ENCODE peak calls at places on chromosomes 3 and 15, in eight cellular contexts. One of them, this sample, is unnamed.

GRCh38 chr3:194938845-194939531 is 253.3 kb downstream of the FAM43A start:
- DNase-seq in GM23248: no peak
- DNase-seq in NCI-H524: no peak
- DNase-seq in fibroblast of the aortic adventitia: peak
- DNase-seq in iPS DF 19.7: no peak
- DNase-seq in stimulated activated CD8-positive, alpha-beta memory T cell treated with anti-CD3 and anti-CD28 coated beads, Interleukin-15, amount 100 ng/mL, for 4 hours: no peak
- DNase-seq in mesothelial cell of epicardium: no peak
- DNase-seq in stimulated activated CD4-positive, alpha-beta T cell treated with anti-CD3 and anti-CD28 coated beads, TNF-alpha, amount 100 ng/mL, for 4 hours: no peak
- DNase-seq in this sample: no peak

GRCh38 chr3:56862352-56863062 is 60.8 kb upstream of the ARHGEF3 start:
- DNase-seq in stimulated activated CD8-positive, alpha-beta memory T cell treated with anti-CD3 and anti-CD28 coated beads, Interleukin-15, amount 100 ng/mL, for 4 hours: no peak
- DNase-seq in NCI-H524: no peak
- DNase-seq in iPS DF 19.7: no peak
- DNase-seq in stimulated activated CD4-positive, alpha-beta T cell treated with anti-CD3 and anti-CD28 coated beads, TNF-alpha, amount 100 ng/mL, for 4 hours: no peak
- DNase-seq in mesothelial cell of epicardium: no peak
- DNase-seq in GM23248: peak
- DNase-seq in fibroblast of the aortic adventitia: peak
- DNase-seq in this sample: peak

GRCh38 chr15:88657326-88658069 is 18.7 kb downstream of the ISG20 start:
- DNase-seq in NCI-H524: peak
- DNase-seq in mesothelial cell of epicardium: no peak
- DNase-seq in stimulated activated CD4-positive, alpha-beta T cell treated with anti-CD3 and anti-CD28 coated beads, TNF-alpha, amount 100 ng/mL, for 4 hours: no peak
- DNase-seq in fibroblast of the aortic adventitia: peak
- DNase-seq in stimulated activated CD8-positive, alpha-beta memory T cell treated with anti-CD3 and anti-CD28 coated beads, Interleukin-15, amount 100 ng/mL, for 4 hours: no peak
- DNase-seq in GM23248: peak
- DNase-seq in iPS DF 19.7: no peak
- DNase-seq in this sample: peak

GRCh38 chr3:187368765-187369450 is 723 bp downstream of the RTP4 start:
- DNase-seq in iPS DF 19.7: no peak
- DNase-seq in GM23248: peak
- DNase-seq in fibroblast of the aortic adventitia: peak
- DNase-seq in NCI-H524: no peak
- DNase-seq in stimulated activated CD8-positive, alpha-beta memory T cell treated with anti-CD3 and anti-CD28 coated beads, Interleukin-15, amount 100 ng/mL, for 4 hours: no peak
- DNase-seq in mesothelial cell of epicardium: no peak
- DNase-seq in stimulated activated CD4-positive, alpha-beta T cell treated with anti-CD3 and anti-CD28 coated beads, TNF-alpha, amount 100 ng/mL, for 4 hours: no peak
- DNase-seq in this sample: peak

GRCh38 chr3:151037746-151038145 is 47.7 kb upstream of the MED12L start:
- DNase-seq in mesothelial cell of epicardium: no peak
- DNase-seq in GM23248: peak
- DNase-seq in NCI-H524: no peak
- DNase-seq in fibroblast of the aortic adventitia: peak
- DNase-seq in iPS DF 19.7: no peak
- DNase-seq in stimulated activated CD4-positive, alpha-beta T cell treated with anti-CD3 and anti-CD28 coated beads, TNF-alpha, amount 100 ng/mL, for 4 hours: no peak
- DNase-seq in stimulated activated CD8-positive, alpha-beta memory T cell treated with anti-CD3 and anti-CD28 coated beads, Interleukin-15, amount 100 ng/mL, for 4 hours: no peak
- DNase-seq in this sample: peak

GRCh38 chr15:64247906-64248541 is 85.2 kb upstream of the PPIB start:
- DNase-seq in NCI-H524: no peak
- DNase-seq in stimulated activated CD4-positive, alpha-beta T cell treated with anti-CD3 and anti-CD28 coated beads, TNF-alpha, amount 100 ng/mL, for 4 hours: no peak
- DNase-seq in iPS DF 19.7: peak
- DNase-seq in mesothelial cell of epicardium: no peak
- DNase-seq in fibroblast of the aortic adventitia: peak
- DNase-seq in GM23248: peak
- DNase-seq in stimulated activated CD8-positive, alpha-beta memory T cell treated with anti-CD3 and anti-CD28 coated beads, Interleukin-15, amount 100 ng/mL, for 4 hours: no peak
- DNase-seq in this sample: peak

GRCh38 chr3:110521019-110521418 is 550.6 kb upstream of the NECTIN3 start:
- DNase-seq in stimulated activated CD8-positive, alpha-beta memory T cell treated with anti-CD3 and anti-CD28 coated beads, Interleukin-15, amount 100 ng/mL, for 4 hours: no peak
- DNase-seq in mesothelial cell of epicardium: no peak
- DNase-seq in stimulated activated CD4-positive, alpha-beta T cell treated with anti-CD3 and anti-CD28 coated beads, TNF-alpha, amount 100 ng/mL, for 4 hours: no peak
- DNase-seq in fibroblast of the aortic adventitia: peak
- DNase-seq in GM23248: peak
- DNase-seq in iPS DF 19.7: no peak
- DNase-seq in NCI-H524: no peak
- DNase-seq in this sample: peak

GRCh38 chr15:46126581-46126980 is 491.8 kb downstream of the SQOR start:
- DNase-seq in stimulated activated CD4-positive, alpha-beta T cell treated with anti-CD3 and anti-CD28 coated beads, TNF-alpha, amount 100 ng/mL, for 4 hours: no peak
- DNase-seq in stimulated activated CD8-positive, alpha-beta memory T cell treated with anti-CD3 and anti-CD28 coated beads, Interleukin-15, amount 100 ng/mL, for 4 hours: no peak
- DNase-seq in NCI-H524: no peak
- DNase-seq in fibroblast of the aortic adventitia: no peak
- DNase-seq in mesothelial cell of epicardium: no peak
- DNase-seq in iPS DF 19.7: no peak
- DNase-seq in GM23248: peak
- DNase-seq in this sample: no peak

GRCh38 chr3:129161860-129162271 is 1.0 kb upstream of the ISY1 start:
- DNase-seq in NCI-H524: peak
- DNase-seq in fibroblast of the aortic adventitia: no peak
- DNase-seq in iPS DF 19.7: no peak
- DNase-seq in mesothelial cell of epicardium: no peak
- DNase-seq in GM23248: peak
- DNase-seq in stimulated activated CD4-positive, alpha-beta T cell treated with anti-CD3 and anti-CD28 coated beads, TNF-alpha, amount 100 ng/mL, for 4 hours: no peak
- DNase-seq in stimulated activated CD8-positive, alpha-beta memory T cell treated with anti-CD3 and anti-CD28 coated beads, Interleukin-15, amount 100 ng/mL, for 4 hours: no peak
- DNase-seq in this sample: no peak